ENCODE peak calls at places on chromosomes 12 and 14, in ten cellular contexts. O, M, G, Q, H, C, R, F, X and S are unnamed samples.

GRCh38 chr12:47825239-47825639 is 5.5 kb upstream of the HDAC7 start:
- DNase-seq in F (no peak), O (peak), M (no peak), C (peak), H (no peak), X (no peak), Q (no peak), R (no peak), G (no peak), S (peak)

GRCh38 chr14:91038439-91038838 is 22.0 kb downstream of the RPS6KA5 start:
- DNase-seq in C (no peak), X (peak), R (no peak), G (no peak), F (peak), M (no peak), O (peak), H (no peak), Q (no peak), S (peak)

GRCh38 chr12:74889563-74890236 is 319.9 kb downstream of the KCNC2 start:
- DNase-seq in X (no peak), R (peak), C (no peak), Q (no peak), H (no peak), G (no peak), F (peak), M (no peak), O (peak), S (peak)

GRCh38 chr14:53032161-53032803 is 81.4 kb upstream of the FERMT2 start:
- DNase-seq in M (no peak), H (no peak), O (peak), G (no peak), Q (no peak), X (no peak), C (peak), F (peak), R (peak), S (peak)

GRCh38 chr12:22467190-22467589 is 77.2 kb downstream of the C2CD5 start:
- DNase-seq in F (peak), X (peak), Q (no peak), C (peak), M (no peak), G (no peak), O (no peak), R (peak), H (no peak), S (no peak)

GRCh38 chr12:84413656-84414055 is 498.9 kb downstream of the SLC6A15 start:
- DNase-seq in C (no peak), F (no peak), Q (no peak), H (no peak), X (no peak), R (no peak), O (no peak), M (no peak), G (no peak), S (no peak)

GRCh38 chr14:99246536-99247083 is 25.4 kb downstream of the BCL11B start:
- DNase-seq in O (no peak), Q (peak), X (no peak), G (no peak), M (peak), F (no peak), C (no peak), R (no peak), H (no peak), S (no peak)

GRCh38 chr12:130266751-130267150 is 70.9 kb upstream of the PIWIL1 start:
- DNase-seq in H (no peak), O (no peak), Q (no peak), X (no peak), G (no peak), C (no peak), F (no peak), R (no peak), M (no peak), S (no peak)

GRCh38 chr12:88298761-88299242 is 156.7 kb downstream of the TMTC3 start:
- DNase-seq in H (no peak), C (no peak), M (no peak), F (peak), R (peak), O (peak), Q (no peak), X (no peak), G (no peak), S (peak)

GRCh38 chr12:22101749-22102243 is 55.8 kb downstream of the CMAS start:
- DNase-seq in R (peak), Q (no peak), H (no peak), X (peak), M (no peak), F (peak), G (no peak), C (no peak), O (peak), S (peak)

GRCh38 chr14:21048638-21049037 is 6.5 kb downstream of the RNASE7 start:
- DNase-seq in H (no peak), F (no peak), M (no peak), X (no peak), C (no peak), G (no peak), R (no peak), O (no peak), Q (no peak), S (peak)

GRCh38 chr12:101642115-101643067 is 47.6 kb downstream of the MYBPC1 start:
- DNase-seq in H (peak), M (no peak), F (no peak), X (no peak), G (peak), C (peak), Q (peak), R (no peak), O (peak), S (no peak)

GRCh38 chr14:95340201-95340697 is 20.5 kb upstream of the CLMN start:
- DNase-seq in C (peak), Q (no peak), R (no peak), X (no peak), O (peak), F (no peak), M (no peak), G (no peak), H (no peak), S (no peak)

GRCh38 chr12:131831635-131832041 is 3.4 kb downstream of the MMP17 start:
- DNase-seq in H (no peak), Q (no peak), C (no peak), M (no peak), X (peak), F (peak), R (peak), G (no peak), O (no peak), S (peak)

GRCh38 chr14:104688755-104689619 is at the start of gene INF2:
- DNase-seq in R (no peak), H (peak), X (no peak), O (peak), G (no peak), M (peak), C (peak), F (peak), Q (peak), S (peak)

GRCh38 chr12:120979862-120980696 is 1.7 kb downstream of the HNF1A start:
- DNase-seq in G (no peak), O (no peak), H (no peak), X (no peak), Q (no peak), M (no peak), F (no peak), C (peak), R (no peak), S (no peak)

GRCh38 chr12:9389796-9390195 is 181.6 kb upstream of the PZP start:
- DNase-seq in M (no peak), G (no peak), Q (no peak), R (no peak), O (no peak), F (no peak), C (no peak), X (no peak), H (no peak), S (no peak)

GRCh38 chr12:94623161-94623920 is 27.0 kb downstream of the TMCC3 start:
- DNase-seq in C (no peak), G (no peak), X (no peak), H (no peak), F (no peak), M (no peak), R (no peak), O (no peak), Q (no peak), S (no peak)

GRCh38 chr12:80756875-80757274 is 40.2 kb downstream of the MYF5 start:
- DNase-seq in C (no peak), O (no peak), F (no peak), Q (no peak), X (no peak), G (no peak), M (no peak), H (no peak), R (no peak), S (peak)

GRCh38 chr14:104405566-104406226 is 173.9 kb upstream of the C14orf180 start:
- DNase-seq in H (no peak), M (no peak), R (no peak), O (no peak), C (no peak), Q (no peak), G (no peak), F (no peak), X (no peak), S (no peak)

GRCh38 chr14:78399316-78399889 is 229.2 kb downstream of the NRXN3 start:
- DNase-seq in C (no peak), Q (no peak), M (no peak), R (no peak), X (no peak), G (no peak), H (peak), O (peak), F (no peak), S (peak)

GRCh38 chr14:99035712-99036593 is 236.0 kb downstream of the BCL11B start:
- DNase-seq in R (peak), G (no peak), F (peak), C (peak), O (peak), X (peak), H (peak), M (no peak), Q (no peak), S (peak)

GRCh38 chr14:23436327-23437141 is 1.1 kb upstream of the MYH7 start:
- DNase-seq in H (no peak), C (peak), O (no peak), R (no peak), Q (no peak), X (no peak), M (no peak), G (no peak), F (no peak), S (no peak)

GRCh38 chr12:81245458-81245857 is 167.6 kb downstream of the ACSS3 start:
- DNase-seq in F (peak), G (no peak), O (no peak), C (no peak), M (no peak), Q (no peak), R (no peak), H (no peak), X (no peak), S (no peak)

GRCh38 chr14:20679907-20680306 is 4.5 kb upstream of the RNASE4 start:
- DNase-seq in F (peak), R (no peak), M (no peak), H (no peak), C (no peak), Q (no peak), G (no peak), X (peak), O (peak), S (peak)

GRCh38 chr14:102314242-102315011 is 5.1 kb upstream of the ZNF839 start:
- DNase-seq in R (peak), Q (peak), M (peak), F (peak), G (peak), X (peak), C (peak), O (peak), H (peak), S (peak)

GRCh38 chr12:27233814-27234213 is 10.3 kb upstream of the STK38L start:
- DNase-seq in O (no peak), H (no peak), G (no peak), Q (no peak), X (no peak), C (no peak), M (no peak), R (no peak), F (no peak), S (no peak)

GRCh38 chr14:90620540-90621204 is 195.6 kb downstream of the TTC7B start:
- DNase-seq in G (no peak), O (no peak), R (no peak), C (no peak), H (no peak), F (no peak), M (no peak), X (no peak), Q (no peak), S (no peak)

GRCh38 chr14:100222219-100223093 is 16.5 kb upstream of the YY1 start:
- DNase-seq in F (no peak), O (no peak), C (no peak), H (no peak), X (no peak), M (no peak), Q (no peak), R (no peak), G (no peak), S (no peak)

GRCh38 chr12:4870423-4870822 is 39.3 kb upstream of the KCNA1 start:
- DNase-seq in X (no peak), Q (no peak), F (no peak), C (no peak), H (no peak), M (no peak), G (no peak), R (no peak), O (no peak), S (no peak)

GRCh38 chr12:46483572-46484395 is 111.2 kb upstream of the SLC38A2 start:
- DNase-seq in R (peak), M (no peak), C (no peak), H (no peak), O (peak), Q (no peak), F (peak), X (no peak), G (no peak), S (peak)

GRCh38 chr12:19045421-19045820 is 84.1 kb upstream of the PLEKHA5 start:
- DNase-seq in F (no peak), H (no peak), Q (no peak), M (no peak), C (no peak), G (no peak), O (no peak), R (no peak), X (no peak), S (peak)

GRCh38 chr12:79069009-79069408 is 204.4 kb downstream of the SYT1 start:
- DNase-seq in C (no peak), Q (no peak), G (no peak), H (no peak), M (no peak), O (no peak), F (no peak), X (no peak), R (no peak), S (no peak)

GRCh38 chr12:44259890-44260289 is 424.0 kb downstream of the TMEM117 start:
- DNase-seq in G (no peak), O (no peak), H (no peak), F (no peak), M (no peak), X (no peak), R (no peak), C (no peak), Q (no peak), S (no peak)

GRCh38 chr12:100955139-100955538 is 160.6 kb downstream of the ANO4 start:
- DNase-seq in F (peak), C (no peak), H (no peak), G (no peak), R (no peak), O (peak), M (no peak), X (no peak), Q (no peak), S (peak)

GRCh38 chr14:87993485-87993809 is 465 bp upstream of the GALC start:
- DNase-seq in R (no peak), C (no peak), M (no peak), F (no peak), X (no peak), Q (no peak), G (no peak), O (no peak), H (no peak), S (no peak)

GRCh38 chr12:19436931-19437330 is 2.4 kb upstream of the AEBP2 start:
- DNase-seq in Q (no peak), F (no peak), R (no peak), X (no peak), O (peak), M (no peak), C (no peak), G (no peak), H (no peak), S (no peak)

GRCh38 chr12:32568241-32568640 is 110.9 kb upstream of the DNM1L start:
- DNase-seq in G (no peak), R (peak), C (no peak), F (peak), H (no peak), O (peak), Q (no peak), M (no peak), X (peak), S (peak)

GRCh38 chr14:92846162-92846897 is 52.2 kb downstream of the GOLGA5 start:
- DNase-seq in F (peak), M (no peak), X (no peak), Q (no peak), R (peak), O (peak), G (no peak), C (peak), H (no peak), S (peak)

GRCh38 chr12:6204533-6205143 is 4.4 kb downstream of the CD9 start:
- DNase-seq in H (no peak), G (no peak), Q (no peak), X (no peak), R (no peak), M (no peak), O (peak), C (no peak), F (no peak), S (peak)